ENCODE peak calls at places on chromosomes 1 and 21, in four cellular contexts. Y is HepG2, I is H1, Q is K562. K is an unnamed sample.

GRCh38 chr1:115924730-115925129 is 51.6 kb upstream of the SLC22A15 start:
- DNase-seq in Q (no peak), I (no peak), Y (no peak), K (no peak)

GRCh38 chr1:196385109-196385508 is 223.1 kb downstream of the KCNT2 start:
- DNase-seq in I (no peak), Y (no peak), Q (no peak), K (no peak)

GRCh38 chr1:96845464-96845863 is 123.9 kb downstream of the PTBP2 start:
- DNase-seq in I (peak), Y (peak), Q (peak), K (peak)

GRCh38 chr1:221663321-221663720 is 78.6 kb downstream of the DUSP10 start:
- DNase-seq in Q (no peak), Y (no peak), I (no peak), K (no peak)

GRCh38 chr1:164932580-164932979 is 373.6 kb downstream of the PBX1 start:
- DNase-seq in I (no peak), Q (no peak), Y (no peak), K (no peak)

GRCh38 chr1:225881081-225882007 is 836 bp downstream of the TMEM63A start:
- DNase-seq in I (no peak), Q (peak), Y (peak), K (peak)

GRCh38 chr21:38853421-38853919 is 47.7 kb downstream of the ETS2 start:
- DNase-seq in Q (no peak), Y (peak), I (peak), K (no peak)

GRCh38 chr1:32539584-32540571 is 651 bp downstream of the ZBTB8A start:
- DNase-seq in I (peak), Q (peak), Y (no peak), K (peak)

GRCh38 chr21:37225440-37225839 is 41.7 kb downstream of the VPS26C start:
- DNase-seq in Y (no peak), Q (no peak), I (peak), K (no peak)

GRCh38 chr1:241627453-241628329 is 12.5 kb downstream of the CHML start:
- DNase-seq in Q (peak), I (no peak), Y (peak), K (no peak)

GRCh38 chr1:151822404-151822803 is 9.2 kb downstream of the RORC start:
- DNase-seq in I (no peak), Y (no peak), Q (no peak), K (no peak)

GRCh38 chr1:35192056-35192852 is 691 bp downstream of the SFPQ start:
- DNase-seq in Q (peak), Y (peak), I (peak), K (peak)

GRCh38 chr21:36155603-36156338 is 853 bp upstream of the DOP1B start:
- DNase-seq in Y (no peak), Q (no peak), I (peak), K (no peak)
- TF ChIP-seq POLR2A in Y (peak), Q (no peak), I (peak), K (no peak)

DNA sequence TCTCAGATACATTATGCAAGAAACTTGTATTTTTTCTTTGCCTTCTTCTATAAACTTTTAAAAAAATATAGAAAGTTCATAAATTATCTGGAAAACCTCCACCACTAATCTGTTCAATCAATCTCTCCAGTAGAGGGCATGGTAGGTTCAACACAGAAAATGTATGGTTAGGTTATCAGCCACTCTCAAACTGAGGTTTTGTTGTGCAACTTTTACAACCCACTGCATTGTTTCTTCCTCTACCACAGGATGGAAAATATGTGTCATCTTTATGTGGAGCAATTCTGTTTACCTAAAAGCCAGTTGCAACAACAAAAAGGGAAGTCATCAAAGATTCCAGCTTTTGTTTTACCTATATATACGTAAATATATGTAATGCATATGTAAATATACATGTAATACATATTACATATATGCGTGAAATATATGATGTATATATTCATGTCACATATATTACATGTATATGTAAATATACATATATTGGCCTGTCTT is 3.0 kb upstream of the RGS2 start:
- DNase-seq in Y (peak), I (no peak), Q (peak), K (no peak)
- TF ChIP-seq POLR2AphosphoS5 in Y (no peak), I (no peak), Q (no peak), K (no peak)

DNA sequence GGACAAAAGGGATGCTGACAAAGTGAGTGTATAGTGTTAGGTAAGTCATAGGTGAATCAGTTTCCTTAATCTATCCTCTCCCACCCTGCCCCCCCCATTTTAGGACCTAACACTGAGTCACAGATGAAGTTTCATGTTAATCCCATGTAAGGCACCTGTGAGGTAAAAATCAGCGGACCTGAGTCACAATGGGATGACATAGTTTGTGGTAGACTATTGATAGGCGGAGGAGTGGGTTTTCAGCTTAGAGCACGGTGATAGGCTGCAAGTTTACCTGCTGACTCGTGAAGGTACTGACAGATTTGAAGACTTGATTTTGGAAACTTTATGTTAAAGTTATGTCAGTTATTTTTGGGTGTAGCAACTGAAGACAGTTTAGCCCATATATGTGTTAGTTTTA is 1.7 kb downstream of the TOR1AIP1 start:
- DNase-seq in Q (peak), Y (peak), I (no peak), K (no peak)
- TF ChIP-seq TAF1 in Q (no peak), Y (no peak), I (no peak), K (peak)

GRCh38 chr1:244834596-244835275 is 722 bp upstream of the COX20 start:
- DNase-seq in Y (peak), I (no peak), Q (no peak), K (peak)
- TF ChIP-seq POLR2A in Y (peak), I (peak), Q (peak), K (peak)

GRCh38 chr1:15788624-15789301 is 18.7 kb downstream of the UQCRHL start:
- DNase-seq in Q (peak), I (no peak), Y (no peak), K (no peak)

GRCh38 chr1:15785683-15786082 is 21.8 kb downstream of the UQCRHL start:
- DNase-seq in Q (no peak), I (no peak), Y (no peak), K (no peak)

GRCh38 chr1:15786581-15786980 is 20.9 kb downstream of the UQCRHL start:
- DNase-seq in Y (no peak), I (no peak), Q (no peak), K (no peak)
- TF ChIP-seq POLR2AphosphoS5 in Y (no peak), I (no peak), Q (no peak), K (no peak)

DNA sequence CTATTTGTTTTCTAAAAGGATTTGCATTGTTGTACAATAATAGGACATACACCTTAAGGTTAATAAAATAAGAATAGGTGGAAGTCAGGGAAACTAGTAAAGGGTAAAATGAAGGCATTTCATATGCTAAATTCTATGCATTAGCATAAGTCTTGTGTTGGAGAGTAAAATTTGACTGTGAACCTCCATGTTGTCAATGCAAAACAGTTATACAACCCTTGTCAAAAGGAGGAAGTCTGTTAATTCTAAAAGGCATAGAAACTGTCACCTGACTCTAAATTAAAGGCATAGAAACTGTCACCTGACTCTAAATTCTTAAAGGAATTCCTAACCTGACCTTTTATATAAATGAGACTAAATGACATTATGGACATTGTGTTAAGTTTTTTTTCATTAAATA is 291.8 kb downstream of the OLFM3 start:
- DNase-seq in Q (no peak), I (no peak), Y (no peak), K (no peak)
- TF ChIP-seq TAF1 in Q (no peak), I (no peak), Y (no peak), K (no peak)

GRCh38 chr1:86913896-86914634 is at the start of gene SELENOF:
- DNase-seq in Q (peak), I (peak), Y (peak), K (peak)
- TF ChIP-seq POLR2A in Q (peak), I (peak), Y (peak), K (peak)

DNA sequence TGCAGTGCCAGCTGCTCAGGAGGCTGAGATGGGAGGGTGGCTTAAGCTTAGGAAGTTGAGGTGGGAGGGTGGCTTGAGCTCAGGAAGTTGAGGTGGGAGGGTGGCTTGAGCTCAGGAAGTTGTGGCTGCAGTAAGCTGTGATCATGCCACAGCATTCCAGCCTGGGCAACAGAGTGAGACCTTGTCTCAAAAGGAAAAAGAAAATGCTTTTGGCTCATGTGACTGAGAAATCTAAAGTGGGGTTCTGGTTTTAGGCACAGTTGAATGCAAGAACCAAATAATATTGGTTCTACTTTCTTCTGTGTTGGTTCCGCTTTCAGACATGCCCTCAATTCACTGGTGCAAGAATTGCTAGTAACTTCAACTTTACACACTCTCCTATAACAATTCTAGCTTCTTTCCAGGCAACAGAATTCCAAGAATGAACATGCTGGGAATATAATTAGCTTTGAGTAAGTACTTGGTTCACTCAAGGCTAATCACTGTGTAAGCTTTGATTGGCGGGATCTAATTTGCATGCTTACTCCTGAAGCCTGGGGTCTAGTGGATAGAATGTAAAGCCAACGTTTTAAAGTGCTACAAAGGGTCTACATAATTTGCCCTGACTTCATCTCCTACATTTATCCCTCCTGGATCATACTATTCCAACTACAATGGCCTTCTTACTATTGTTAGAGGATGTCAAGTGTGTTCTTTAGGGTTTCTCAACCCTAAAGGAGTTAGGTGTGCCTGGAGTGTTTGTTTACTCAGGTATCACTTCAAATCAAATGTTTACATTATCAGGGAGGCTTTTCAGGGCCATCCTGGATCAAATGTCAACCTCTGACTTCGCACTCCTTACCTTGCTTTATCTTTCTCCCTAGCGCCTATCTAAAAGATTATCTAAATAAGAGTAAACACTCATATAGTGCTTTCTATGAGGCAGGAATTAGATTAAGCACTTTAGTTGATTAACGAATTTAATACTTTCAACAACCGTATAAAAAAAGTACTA is 115.1 kb downstream of the SLC16A1 start:
- DNase-seq in I (no peak), Y (no peak), Q (no peak), K (no peak)
- TF ChIP-seq POLR2AphosphoS5 in I (no peak), Y (no peak), Q (no peak), K (no peak)

DNA sequence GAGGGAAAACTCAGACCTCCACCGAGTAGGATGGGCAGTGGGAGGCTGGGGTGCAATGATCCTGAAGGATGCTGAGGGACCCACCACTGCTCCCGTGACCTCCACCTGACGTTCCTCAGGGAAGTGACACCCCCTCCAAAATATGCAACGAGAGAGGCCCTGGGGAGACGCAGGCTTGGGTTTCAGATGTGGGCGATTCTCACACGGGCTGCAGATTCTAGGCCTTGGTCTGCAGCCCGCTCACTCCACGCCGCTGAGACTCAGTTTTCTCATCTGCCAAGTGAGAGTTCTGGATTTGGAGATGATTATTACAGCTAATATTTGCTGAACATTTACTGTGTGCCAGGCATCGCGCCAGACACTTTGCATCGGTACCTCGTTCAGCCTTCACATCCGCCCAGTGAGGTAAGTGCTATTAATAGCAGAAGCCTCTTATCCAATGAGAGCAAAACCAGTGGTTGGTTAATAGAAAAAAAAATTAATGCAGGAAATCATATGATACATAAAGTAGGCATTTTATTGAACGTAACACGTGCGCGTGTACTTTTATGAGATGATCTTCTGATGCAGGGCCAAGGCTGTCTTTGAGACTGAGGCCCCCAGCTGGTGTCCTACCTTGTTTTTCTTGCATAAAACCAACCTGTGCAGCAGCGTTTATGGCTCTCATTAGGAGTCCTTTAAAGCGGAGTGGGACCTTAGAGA is 102.0 kb upstream of the RUNX3 start:
- DNase-seq in Q (no peak), I (no peak), Y (no peak), K (no peak)
- TF ChIP-seq TAF1 in Q (no peak), I (no peak), Y (no peak), K (peak)